ENCODE peak calls at places on chromosomes 6 and 20, in eight cellular contexts. One of them, this sample, is unnamed.

GRCh38 chr6:53240763-53241162 is 92.1 kb upstream of the GCM1 start:
- DNase-seq in activated CD4-positive, alpha-beta T cell treated with anti-CD3 and anti-CD28 coated beads for 1 hour: no peak
- DNase-seq in endothelial cell: no peak
- DNase-seq in stimulated activated naive CD8-positive, alpha-beta T cell treated with anti-CD3 and anti-CD28 coated beads, Interleukin-15, Interleukin-2, amounts not matched to agents 100 U/mL and 50 U/mL, for 24 hours: no peak
- DNase-seq in MV-4-11: peak
- DNase-seq in KG1: no peak
- DNase-seq in effector CD4-positive, alpha-beta T cell: no peak
- DNase-seq in fibroblast of lung: no peak
- DNase-seq in this sample: no peak

GRCh38 chr20:32224463-32224862 is 16.8 kb downstream of the POFUT1 start:
- DNase-seq in activated CD4-positive, alpha-beta T cell treated with anti-CD3 and anti-CD28 coated beads for 1 hour: no peak
- DNase-seq in endothelial cell: no peak
- DNase-seq in stimulated activated naive CD8-positive, alpha-beta T cell treated with anti-CD3 and anti-CD28 coated beads, Interleukin-15, Interleukin-2, amounts not matched to agents 100 U/mL and 50 U/mL, for 24 hours: no peak
- DNase-seq in MV-4-11: no peak
- DNase-seq in KG1: no peak
- DNase-seq in effector CD4-positive, alpha-beta T cell: no peak
- DNase-seq in fibroblast of lung: no peak
- DNase-seq in this sample: no peak

GRCh38 chr20:12464036-12464435 is 544.7 kb upstream of the SPTLC3 start:
- DNase-seq in activated CD4-positive, alpha-beta T cell treated with anti-CD3 and anti-CD28 coated beads for 1 hour: no peak
- DNase-seq in endothelial cell: no peak
- DNase-seq in stimulated activated naive CD8-positive, alpha-beta T cell treated with anti-CD3 and anti-CD28 coated beads, Interleukin-15, Interleukin-2, amounts not matched to agents 100 U/mL and 50 U/mL, for 24 hours: no peak
- DNase-seq in MV-4-11: no peak
- DNase-seq in KG1: no peak
- DNase-seq in effector CD4-positive, alpha-beta T cell: no peak
- DNase-seq in fibroblast of lung: no peak
- DNase-seq in this sample: no peak

GRCh38 chr6:90393232-90393884 is 96.7 kb upstream of the BACH2 start:
- DNase-seq in activated CD4-positive, alpha-beta T cell treated with anti-CD3 and anti-CD28 coated beads for 1 hour: peak
- DNase-seq in endothelial cell: peak
- DNase-seq in stimulated activated naive CD8-positive, alpha-beta T cell treated with anti-CD3 and anti-CD28 coated beads, Interleukin-15, Interleukin-2, amounts not matched to agents 100 U/mL and 50 U/mL, for 24 hours: peak
- DNase-seq in MV-4-11: peak
- DNase-seq in KG1: peak
- DNase-seq in effector CD4-positive, alpha-beta T cell: peak
- DNase-seq in fibroblast of lung: peak
- DNase-seq in this sample: peak

GRCh38 chr20:46128310-46129151 is 10.4 kb downstream of the CD40 start:
- DNase-seq in activated CD4-positive, alpha-beta T cell treated with anti-CD3 and anti-CD28 coated beads for 1 hour: no peak
- DNase-seq in endothelial cell: peak
- DNase-seq in stimulated activated naive CD8-positive, alpha-beta T cell treated with anti-CD3 and anti-CD28 coated beads, Interleukin-15, Interleukin-2, amounts not matched to agents 100 U/mL and 50 U/mL, for 24 hours: peak
- DNase-seq in MV-4-11: no peak
- DNase-seq in KG1: no peak
- DNase-seq in effector CD4-positive, alpha-beta T cell: no peak
- DNase-seq in fibroblast of lung: no peak
- DNase-seq in this sample: peak

GRCh38 chr6:167987396-167987795 is 10.1 kb upstream of the KIF25 start:
- DNase-seq in activated CD4-positive, alpha-beta T cell treated with anti-CD3 and anti-CD28 coated beads for 1 hour: no peak
- DNase-seq in endothelial cell: no peak
- DNase-seq in stimulated activated naive CD8-positive, alpha-beta T cell treated with anti-CD3 and anti-CD28 coated beads, Interleukin-15, Interleukin-2, amounts not matched to agents 100 U/mL and 50 U/mL, for 24 hours: no peak
- DNase-seq in MV-4-11: no peak
- DNase-seq in KG1: no peak
- DNase-seq in effector CD4-positive, alpha-beta T cell: no peak
- DNase-seq in fibroblast of lung: no peak
- DNase-seq in this sample: no peak

GRCh38 chr6:56169366-56169765 is 78.0 kb downstream of the COL21A1 start:
- DNase-seq in activated CD4-positive, alpha-beta T cell treated with anti-CD3 and anti-CD28 coated beads for 1 hour: no peak
- DNase-seq in endothelial cell: no peak
- DNase-seq in stimulated activated naive CD8-positive, alpha-beta T cell treated with anti-CD3 and anti-CD28 coated beads, Interleukin-15, Interleukin-2, amounts not matched to agents 100 U/mL and 50 U/mL, for 24 hours: no peak
- DNase-seq in MV-4-11: no peak
- DNase-seq in KG1: no peak
- DNase-seq in effector CD4-positive, alpha-beta T cell: no peak
- DNase-seq in fibroblast of lung: no peak
- DNase-seq in this sample: no peak

GRCh38 chr6:41642960-41643898 is 5.0 kb downstream of the MDFI start:
- DNase-seq in activated CD4-positive, alpha-beta T cell treated with anti-CD3 and anti-CD28 coated beads for 1 hour: no peak
- DNase-seq in endothelial cell: no peak
- DNase-seq in stimulated activated naive CD8-positive, alpha-beta T cell treated with anti-CD3 and anti-CD28 coated beads, Interleukin-15, Interleukin-2, amounts not matched to agents 100 U/mL and 50 U/mL, for 24 hours: no peak
- DNase-seq in MV-4-11: no peak
- DNase-seq in KG1: no peak
- DNase-seq in effector CD4-positive, alpha-beta T cell: no peak
- DNase-seq in fibroblast of lung: no peak
- DNase-seq in this sample: no peak

GRCh38 chr6:5580736-5581568 is 319.6 kb downstream of the FARS2 start:
- DNase-seq in activated CD4-positive, alpha-beta T cell treated with anti-CD3 and anti-CD28 coated beads for 1 hour: no peak
- DNase-seq in endothelial cell: no peak
- DNase-seq in stimulated activated naive CD8-positive, alpha-beta T cell treated with anti-CD3 and anti-CD28 coated beads, Interleukin-15, Interleukin-2, amounts not matched to agents 100 U/mL and 50 U/mL, for 24 hours: peak
- DNase-seq in MV-4-11: no peak
- DNase-seq in KG1: no peak
- DNase-seq in effector CD4-positive, alpha-beta T cell: no peak
- DNase-seq in fibroblast of lung: no peak
- DNase-seq in this sample: no peak

GRCh38 chr20:43681468-43681942 is 14.6 kb downstream of the MYBL2 start:
- DNase-seq in activated CD4-positive, alpha-beta T cell treated with anti-CD3 and anti-CD28 coated beads for 1 hour: no peak
- DNase-seq in endothelial cell: no peak
- DNase-seq in stimulated activated naive CD8-positive, alpha-beta T cell treated with anti-CD3 and anti-CD28 coated beads, Interleukin-15, Interleukin-2, amounts not matched to agents 100 U/mL and 50 U/mL, for 24 hours: no peak
- DNase-seq in MV-4-11: no peak
- DNase-seq in KG1: no peak
- DNase-seq in effector CD4-positive, alpha-beta T cell: no peak
- DNase-seq in fibroblast of lung: no peak
- DNase-seq in this sample: no peak

GRCh38 chr20:49505518-49505917 is 23.1 kb upstream of the KCNB1 start:
- DNase-seq in activated CD4-positive, alpha-beta T cell treated with anti-CD3 and anti-CD28 coated beads for 1 hour: no peak
- DNase-seq in endothelial cell: peak
- DNase-seq in stimulated activated naive CD8-positive, alpha-beta T cell treated with anti-CD3 and anti-CD28 coated beads, Interleukin-15, Interleukin-2, amounts not matched to agents 100 U/mL and 50 U/mL, for 24 hours: no peak
- DNase-seq in MV-4-11: no peak
- DNase-seq in KG1: no peak
- DNase-seq in effector CD4-positive, alpha-beta T cell: no peak
- DNase-seq in fibroblast of lung: peak
- DNase-seq in this sample: no peak

GRCh38 chr20:32189691-32190607 is 17.6 kb downstream of the PLAGL2 start:
- DNase-seq in activated CD4-positive, alpha-beta T cell treated with anti-CD3 and anti-CD28 coated beads for 1 hour: no peak
- DNase-seq in endothelial cell: peak
- DNase-seq in stimulated activated naive CD8-positive, alpha-beta T cell treated with anti-CD3 and anti-CD28 coated beads, Interleukin-15, Interleukin-2, amounts not matched to agents 100 U/mL and 50 U/mL, for 24 hours: peak
- DNase-seq in MV-4-11: no peak
- DNase-seq in KG1: no peak
- DNase-seq in effector CD4-positive, alpha-beta T cell: peak
- DNase-seq in fibroblast of lung: peak
- DNase-seq in this sample: peak

GRCh38 chr6:150471276-150471675 is 102.5 kb downstream of the IYD start:
- DNase-seq in activated CD4-positive, alpha-beta T cell treated with anti-CD3 and anti-CD28 coated beads for 1 hour: no peak
- DNase-seq in endothelial cell: no peak
- DNase-seq in stimulated activated naive CD8-positive, alpha-beta T cell treated with anti-CD3 and anti-CD28 coated beads, Interleukin-15, Interleukin-2, amounts not matched to agents 100 U/mL and 50 U/mL, for 24 hours: no peak
- DNase-seq in MV-4-11: no peak
- DNase-seq in KG1: no peak
- DNase-seq in effector CD4-positive, alpha-beta T cell: no peak
- DNase-seq in fibroblast of lung: no peak
- DNase-seq in this sample: no peak

GRCh38 chr20:50746138-50746940 is 15.0 kb downstream of the PARD6B start:
- DNase-seq in activated CD4-positive, alpha-beta T cell treated with anti-CD3 and anti-CD28 coated beads for 1 hour: no peak
- DNase-seq in endothelial cell: no peak
- DNase-seq in stimulated activated naive CD8-positive, alpha-beta T cell treated with anti-CD3 and anti-CD28 coated beads, Interleukin-15, Interleukin-2, amounts not matched to agents 100 U/mL and 50 U/mL, for 24 hours: no peak
- DNase-seq in MV-4-11: no peak
- DNase-seq in KG1: no peak
- DNase-seq in effector CD4-positive, alpha-beta T cell: no peak
- DNase-seq in fibroblast of lung: peak
- DNase-seq in this sample: no peak

GRCh38 chr6:19723533-19723932 is 113.6 kb upstream of the ID4 start:
- DNase-seq in activated CD4-positive, alpha-beta T cell treated with anti-CD3 and anti-CD28 coated beads for 1 hour: no peak
- DNase-seq in endothelial cell: no peak
- DNase-seq in stimulated activated naive CD8-positive, alpha-beta T cell treated with anti-CD3 and anti-CD28 coated beads, Interleukin-15, Interleukin-2, amounts not matched to agents 100 U/mL and 50 U/mL, for 24 hours: no peak
- DNase-seq in MV-4-11: no peak
- DNase-seq in KG1: no peak
- DNase-seq in effector CD4-positive, alpha-beta T cell: no peak
- DNase-seq in fibroblast of lung: peak
- DNase-seq in this sample: no peak

GRCh38 chr6:79777713-79778579 is 146.8 kb downstream of the SH3BGRL2 start:
- DNase-seq in activated CD4-positive, alpha-beta T cell treated with anti-CD3 and anti-CD28 coated beads for 1 hour: peak
- DNase-seq in endothelial cell: peak
- DNase-seq in stimulated activated naive CD8-positive, alpha-beta T cell treated with anti-CD3 and anti-CD28 coated beads, Interleukin-15, Interleukin-2, amounts not matched to agents 100 U/mL and 50 U/mL, for 24 hours: peak
- DNase-seq in MV-4-11: peak
- DNase-seq in KG1: peak
- DNase-seq in effector CD4-positive, alpha-beta T cell: peak
- DNase-seq in fibroblast of lung: peak
- DNase-seq in this sample: peak

GRCh38 chr6:131390322-131390721 is 182.7 kb upstream of the ARG1 start:
- DNase-seq in activated CD4-positive, alpha-beta T cell treated with anti-CD3 and anti-CD28 coated beads for 1 hour: no peak
- DNase-seq in endothelial cell: no peak
- DNase-seq in stimulated activated naive CD8-positive, alpha-beta T cell treated with anti-CD3 and anti-CD28 coated beads, Interleukin-15, Interleukin-2, amounts not matched to agents 100 U/mL and 50 U/mL, for 24 hours: no peak
- DNase-seq in MV-4-11: peak
- DNase-seq in KG1: no peak
- DNase-seq in effector CD4-positive, alpha-beta T cell: no peak
- DNase-seq in fibroblast of lung: no peak
- DNase-seq in this sample: no peak

GRCh38 chr6:149563203-149563927 is 2.8 kb upstream of the GINM1 start:
- DNase-seq in activated CD4-positive, alpha-beta T cell treated with anti-CD3 and anti-CD28 coated beads for 1 hour: no peak
- DNase-seq in endothelial cell: no peak
- DNase-seq in stimulated activated naive CD8-positive, alpha-beta T cell treated with anti-CD3 and anti-CD28 coated beads, Interleukin-15, Interleukin-2, amounts not matched to agents 100 U/mL and 50 U/mL, for 24 hours: no peak
- DNase-seq in MV-4-11: no peak
- DNase-seq in KG1: no peak
- DNase-seq in effector CD4-positive, alpha-beta T cell: no peak
- DNase-seq in fibroblast of lung: peak
- DNase-seq in this sample: no peak

GRCh38 chr6:3402310-3403243 is 54.3 kb downstream of the SLC22A23 start:
- DNase-seq in activated CD4-positive, alpha-beta T cell treated with anti-CD3 and anti-CD28 coated beads for 1 hour: no peak
- DNase-seq in endothelial cell: no peak
- DNase-seq in stimulated activated naive CD8-positive, alpha-beta T cell treated with anti-CD3 and anti-CD28 coated beads, Interleukin-15, Interleukin-2, amounts not matched to agents 100 U/mL and 50 U/mL, for 24 hours: no peak
- DNase-seq in MV-4-11: no peak
- DNase-seq in KG1: no peak
- DNase-seq in effector CD4-positive, alpha-beta T cell: no peak
- DNase-seq in fibroblast of lung: no peak
- DNase-seq in this sample: no peak

GRCh38 chr6:35764238-35764896 is 12.0 kb upstream of the CLPSL2 start:
- DNase-seq in activated CD4-positive, alpha-beta T cell treated with anti-CD3 and anti-CD28 coated beads for 1 hour: no peak
- DNase-seq in endothelial cell: no peak
- DNase-seq in stimulated activated naive CD8-positive, alpha-beta T cell treated with anti-CD3 and anti-CD28 coated beads, Interleukin-15, Interleukin-2, amounts not matched to agents 100 U/mL and 50 U/mL, for 24 hours: no peak
- DNase-seq in MV-4-11: no peak
- DNase-seq in KG1: no peak
- DNase-seq in effector CD4-positive, alpha-beta T cell: no peak
- DNase-seq in fibroblast of lung: no peak
- DNase-seq in this sample: no peak

GRCh38 chr20:47181056-47181862 is 175.2 kb downstream of the ZMYND8 start:
- DNase-seq in activated CD4-positive, alpha-beta T cell treated with anti-CD3 and anti-CD28 coated beads for 1 hour: no peak
- DNase-seq in endothelial cell: no peak
- DNase-seq in stimulated activated naive CD8-positive, alpha-beta T cell treated with anti-CD3 and anti-CD28 coated beads, Interleukin-15, Interleukin-2, amounts not matched to agents 100 U/mL and 50 U/mL, for 24 hours: peak
- DNase-seq in MV-4-11: peak
- DNase-seq in KG1: no peak
- DNase-seq in effector CD4-positive, alpha-beta T cell: no peak
- DNase-seq in fibroblast of lung: peak
- DNase-seq in this sample: no peak

GRCh38 chr20:8627386-8628030 is 441.4 kb upstream of the PLCB4 start:
- DNase-seq in activated CD4-positive, alpha-beta T cell treated with anti-CD3 and anti-CD28 coated beads for 1 hour: no peak
- DNase-seq in endothelial cell: no peak
- DNase-seq in stimulated activated naive CD8-positive, alpha-beta T cell treated with anti-CD3 and anti-CD28 coated beads, Interleukin-15, Interleukin-2, amounts not matched to agents 100 U/mL and 50 U/mL, for 24 hours: no peak
- DNase-seq in MV-4-11: no peak
- DNase-seq in KG1: no peak
- DNase-seq in effector CD4-positive, alpha-beta T cell: no peak
- DNase-seq in fibroblast of lung: peak
- DNase-seq in this sample: no peak

GRCh38 chr6:163828038-163828790 is 413.7 kb downstream of the QKI start:
- DNase-seq in activated CD4-positive, alpha-beta T cell treated with anti-CD3 and anti-CD28 coated beads for 1 hour: no peak
- DNase-seq in endothelial cell: no peak
- DNase-seq in stimulated activated naive CD8-positive, alpha-beta T cell treated with anti-CD3 and anti-CD28 coated beads, Interleukin-15, Interleukin-2, amounts not matched to agents 100 U/mL and 50 U/mL, for 24 hours: no peak
- DNase-seq in MV-4-11: no peak
- DNase-seq in KG1: no peak
- DNase-seq in effector CD4-positive, alpha-beta T cell: no peak
- DNase-seq in fibroblast of lung: no peak
- DNase-seq in this sample: no peak

GRCh38 chr6:45930419-45931059 is 85.1 kb downstream of the CLIC5 start:
- DNase-seq in activated CD4-positive, alpha-beta T cell treated with anti-CD3 and anti-CD28 coated beads for 1 hour: peak
- DNase-seq in endothelial cell: peak
- DNase-seq in stimulated activated naive CD8-positive, alpha-beta T cell treated with anti-CD3 and anti-CD28 coated beads, Interleukin-15, Interleukin-2, amounts not matched to agents 100 U/mL and 50 U/mL, for 24 hours: peak
- DNase-seq in MV-4-11: peak
- DNase-seq in KG1: peak
- DNase-seq in effector CD4-positive, alpha-beta T cell: peak
- DNase-seq in fibroblast of lung: peak
- DNase-seq in this sample: peak

GRCh38 chr20:59320850-59321631 is 20.6 kb downstream of the EDN3 start:
- DNase-seq in activated CD4-positive, alpha-beta T cell treated with anti-CD3 and anti-CD28 coated beads for 1 hour: no peak
- DNase-seq in endothelial cell: no peak
- DNase-seq in stimulated activated naive CD8-positive, alpha-beta T cell treated with anti-CD3 and anti-CD28 coated beads, Interleukin-15, Interleukin-2, amounts not matched to agents 100 U/mL and 50 U/mL, for 24 hours: no peak
- DNase-seq in MV-4-11: no peak
- DNase-seq in KG1: no peak
- DNase-seq in effector CD4-positive, alpha-beta T cell: no peak
- DNase-seq in fibroblast of lung: no peak
- DNase-seq in this sample: no peak

GRCh38 chr6:109759098-109759855 is 68.2 kb downstream of the FIG4 start:
- DNase-seq in activated CD4-positive, alpha-beta T cell treated with anti-CD3 and anti-CD28 coated beads for 1 hour: no peak
- DNase-seq in endothelial cell: no peak
- DNase-seq in stimulated activated naive CD8-positive, alpha-beta T cell treated with anti-CD3 and anti-CD28 coated beads, Interleukin-15, Interleukin-2, amounts not matched to agents 100 U/mL and 50 U/mL, for 24 hours: no peak
- DNase-seq in MV-4-11: no peak
- DNase-seq in KG1: no peak
- DNase-seq in effector CD4-positive, alpha-beta T cell: no peak
- DNase-seq in fibroblast of lung: no peak
- DNase-seq in this sample: no peak

This sample was measured in substantia nigra.